ENCODE peak calls at places on chromosome 18, in six cellular contexts. One of them, this sample, is unnamed. For H3K9me3, H3K36me3 and H3K4me1, the result is how much of the 10 kb centered on the place peaks cover.

GRCh38 chr18:24763765-24764548 is 303.5 kb downstream of the HRH4 start:
- DNase-seq in uterus: peak
- DNase-seq in NT2/D1: no peak
- DNase-seq in neuronal stem cell: no peak
- DNase-seq in Karpas-422: no peak
- DNase-seq in HCT116: no peak
- DNase-seq in this sample: no peak

GRCh38 chr18:37393221-37393828 is 172.3 kb downstream of the CELF4 start:
- DNase-seq in HCT116: no peak
- DNase-seq in Karpas-422: no peak
- DNase-seq in uterus: no peak
- DNase-seq in neuronal stem cell: no peak
- DNase-seq in NT2/D1: no peak
- DNase-seq in this sample: no peak

GRCh38 chr18:22447770-22448169 is 30.1 kb upstream of the CTAGE1 start:
- DNase-seq in neuronal stem cell: no peak
- DNase-seq in NT2/D1: no peak
- DNase-seq in Karpas-422: no peak
- DNase-seq in HCT116: no peak
- DNase-seq in uterus: no peak
- DNase-seq in this sample: no peak

GRCh38 chr18:48781041-48781989 is 169.4 kb downstream of the SMAD7 start:
- DNase-seq in Karpas-422: no peak
- DNase-seq in NT2/D1: no peak
- DNase-seq in neuronal stem cell: peak
- DNase-seq in uterus: peak
- DNase-seq in HCT116: no peak
- DNase-seq in this sample: peak

GRCh38 chr18:5296706-5297320 is 1.3 kb upstream of the ZBTB14 start:
- DNase-seq in Karpas-422: peak
- DNase-seq in uterus: peak
- DNase-seq in neuronal stem cell: peak
- DNase-seq in NT2/D1: peak
- DNase-seq in HCT116: peak
- DNase-seq in this sample: peak

GRCh38 chr18:76528477-76529432 is 33.7 kb upstream of the ZNF516 start:
- DNase-seq in HCT116: no peak
- DNase-seq in uterus: peak
- DNase-seq in NT2/D1: no peak
- DNase-seq in neuronal stem cell: no peak
- DNase-seq in Karpas-422: peak
- DNase-seq in this sample: no peak

GRCh38 chr18:72541871-72542690 is 2.1 kb downstream of the CBLN2 start:
- DNase-seq in neuronal stem cell: peak
- DNase-seq in Karpas-422: no peak
- DNase-seq in NT2/D1: no peak
- DNase-seq in HCT116: no peak
- DNase-seq in uterus: no peak
- DNase-seq in this sample: no peak

GRCh38 chr18:79525556-79526467 is 130.1 kb downstream of the NFATC1 start:
- DNase-seq in Karpas-422: no peak
- DNase-seq in neuronal stem cell: no peak
- DNase-seq in uterus: peak
- DNase-seq in NT2/D1: no peak
- DNase-seq in HCT116: no peak
- DNase-seq in this sample: peak

GRCh38 chr18:8608795-8609673 is at the start of gene RAB12:
- DNase-seq in uterus: peak
- DNase-seq in HCT116: peak
- DNase-seq in neuronal stem cell: peak
- DNase-seq in Karpas-422: peak
- DNase-seq in NT2/D1: peak
- DNase-seq in this sample: peak

GRCh38 chr18:56815926-56816325 is 164.8 kb downstream of the WDR7 start:
- DNase-seq in uterus: no peak
- DNase-seq in Karpas-422: no peak
- DNase-seq in neuronal stem cell: no peak
- DNase-seq in HCT116: no peak
- DNase-seq in NT2/D1: no peak
- DNase-seq in this sample: no peak

GRCh38 chr18:48835119-48835518 is 115.6 kb downstream of the SMAD7 start:
- DNase-seq in Karpas-422: peak
- DNase-seq in neuronal stem cell: no peak
- DNase-seq in HCT116: no peak
- DNase-seq in uterus: no peak
- DNase-seq in NT2/D1: no peak
- DNase-seq in this sample: no peak

GRCh38 chr18:49168281-49168680 is 217.5 kb upstream of the SMAD7 start:
- DNase-seq in NT2/D1: no peak
- DNase-seq in uterus: no peak
- DNase-seq in Karpas-422: no peak
- DNase-seq in neuronal stem cell: no peak
- DNase-seq in HCT116: no peak
- DNase-seq in this sample: no peak

GRCh38 chr18:21449367-21450250 is 150.9 kb downstream of the ESCO1 start:
- DNase-seq in uterus: no peak
- DNase-seq in Karpas-422: no peak
- DNase-seq in neuronal stem cell: no peak
- DNase-seq in HCT116: no peak
- DNase-seq in NT2/D1: no peak
- DNase-seq in this sample: no peak

GRCh38 chr18:78482378-78482777 is 497.2 kb upstream of the SALL3 start:
- DNase-seq in HCT116: no peak
- DNase-seq in Karpas-422: no peak
- DNase-seq in uterus: no peak
- DNase-seq in NT2/D1: no peak
- DNase-seq in neuronal stem cell: no peak
- DNase-seq in this sample: no peak
- H3K9me3 ChIP-seq in HCT116: under half
- H3K9me3 ChIP-seq in Karpas-422: under half
- H3K9me3 ChIP-seq in uterus: under half
- H3K9me3 ChIP-seq in NT2/D1: under half
- H3K9me3 ChIP-seq in neuronal stem cell: under half
- H3K9me3 ChIP-seq in this sample: under half

DNA sequence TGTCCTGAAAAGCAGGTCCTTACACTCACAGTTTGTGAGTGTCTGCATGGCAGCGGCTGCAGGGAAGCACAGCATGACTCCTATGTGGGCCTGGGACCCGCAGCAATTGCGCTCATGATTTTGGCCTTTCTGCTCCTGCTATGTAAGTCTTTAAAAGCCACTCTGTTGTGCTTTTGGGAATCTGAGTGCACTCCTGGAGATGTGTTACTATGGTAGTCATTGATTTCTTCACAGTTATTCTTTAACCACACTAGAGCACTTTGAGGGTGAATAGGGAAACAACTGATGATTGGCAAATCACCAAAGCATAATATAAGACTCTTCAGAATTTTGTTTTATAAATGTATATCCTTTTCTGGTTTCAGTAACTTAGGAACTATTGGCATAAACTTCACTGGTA is 40.9 kb downstream of the DSG2 start:
- DNase-seq in neuronal stem cell: no peak
- DNase-seq in uterus: no peak
- DNase-seq in HCT116: no peak
- DNase-seq in NT2/D1: no peak
- DNase-seq in Karpas-422: no peak
- DNase-seq in this sample: no peak
- H3K36me3 ChIP-seq in neuronal stem cell: under half
- H3K36me3 ChIP-seq in uterus: under half
- H3K36me3 ChIP-seq in HCT116: half or more
- H3K36me3 ChIP-seq in NT2/D1: half or more
- H3K36me3 ChIP-seq in Karpas-422: under half
- H3K36me3 ChIP-seq in this sample: under half

DNA sequence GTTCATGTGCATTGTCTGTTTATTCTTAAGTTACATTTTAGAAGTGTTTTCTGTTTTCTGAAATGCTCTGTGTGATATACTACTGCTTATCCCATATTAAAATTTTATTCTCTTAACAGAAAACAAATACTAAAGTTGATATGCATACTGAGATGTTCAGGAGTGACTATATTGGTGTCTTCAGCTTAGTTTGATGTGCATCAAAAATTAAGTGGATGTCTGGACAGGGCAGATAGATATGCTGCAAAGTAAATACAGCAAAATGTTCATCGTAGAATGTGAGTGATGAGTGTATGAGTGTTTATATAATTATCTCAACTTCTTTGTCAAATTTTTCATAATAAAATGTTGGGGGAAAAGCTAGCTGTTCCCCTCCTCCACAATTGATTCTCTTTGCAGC is 13.2 kb downstream of the VAPA start:
- DNase-seq in Karpas-422: no peak
- DNase-seq in NT2/D1: no peak
- DNase-seq in HCT116: no peak
- DNase-seq in uterus: no peak
- DNase-seq in neuronal stem cell: no peak
- DNase-seq in this sample: no peak
- H3K4me1 ChIP-seq in Karpas-422: half or more
- H3K4me1 ChIP-seq in NT2/D1: under half
- H3K4me1 ChIP-seq in HCT116: half or more
- H3K4me1 ChIP-seq in uterus: under half
- H3K4me1 ChIP-seq in neuronal stem cell: under half
- H3K4me1 ChIP-seq in this sample: half or more

GRCh38 chr18:14104906-14105748 is 27.1 kb downstream of the ZNF519 start:
- DNase-seq in HCT116: no peak
- DNase-seq in NT2/D1: no peak
- DNase-seq in neuronal stem cell: no peak
- DNase-seq in uterus: no peak
- DNase-seq in Karpas-422: no peak
- DNase-seq in this sample: no peak
- H3K9me3 ChIP-seq in HCT116: under half
- H3K9me3 ChIP-seq in NT2/D1: half or more
- H3K9me3 ChIP-seq in neuronal stem cell: under half
- H3K9me3 ChIP-seq in uterus: under half
- H3K9me3 ChIP-seq in Karpas-422: half or more
- H3K9me3 ChIP-seq in this sample: under half

DNA sequence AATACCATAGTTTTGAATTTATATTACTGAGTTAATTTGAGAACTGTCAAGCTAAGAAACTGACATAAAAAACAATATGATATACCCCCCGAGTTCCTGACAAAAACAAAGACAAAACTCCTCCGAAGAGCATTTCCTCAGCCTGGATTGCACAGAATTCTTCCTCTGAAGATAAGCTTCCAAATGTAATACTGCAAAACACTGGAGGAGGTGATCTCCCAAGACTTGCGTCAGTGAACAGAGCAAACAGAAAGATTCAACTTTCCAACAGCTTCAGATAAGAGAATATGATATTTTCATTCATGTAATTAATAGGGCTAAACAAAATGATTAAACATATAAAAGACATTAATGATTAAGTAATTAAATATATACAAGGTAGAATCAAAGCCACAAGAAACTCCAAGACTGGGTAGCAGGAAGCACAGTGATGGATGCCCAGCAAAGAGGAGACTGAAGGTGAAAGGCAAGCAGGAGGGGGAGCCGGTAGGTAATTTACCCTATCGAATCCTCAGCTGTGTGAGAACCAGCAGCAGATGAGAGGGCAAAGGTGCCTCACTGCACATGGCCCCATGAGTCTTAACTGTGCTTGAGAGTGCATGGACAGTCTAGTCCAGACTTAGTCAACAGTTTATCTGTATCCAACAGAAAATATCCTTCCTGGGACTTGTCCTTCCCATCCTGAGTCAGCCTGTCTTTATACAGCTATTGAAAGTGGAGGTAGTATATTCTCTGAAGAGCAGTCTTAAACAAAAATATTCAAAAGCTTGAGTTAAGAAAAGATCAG is 18.3 kb upstream of the SERPINB3 start:
- DNase-seq in HCT116: no peak
- DNase-seq in neuronal stem cell: no peak
- DNase-seq in NT2/D1: no peak
- DNase-seq in Karpas-422: no peak
- DNase-seq in uterus: no peak
- DNase-seq in this sample: no peak
- H3K36me3 ChIP-seq in HCT116: under half
- H3K36me3 ChIP-seq in neuronal stem cell: under half
- H3K36me3 ChIP-seq in NT2/D1: under half
- H3K36me3 ChIP-seq in Karpas-422: under half
- H3K36me3 ChIP-seq in uterus: under half
- H3K36me3 ChIP-seq in this sample: under half

GRCh38 chr18:3814840-3815239 is 364.9 kb downstream of the TGIF1 start:
- DNase-seq in neuronal stem cell: no peak
- DNase-seq in NT2/D1: no peak
- DNase-seq in Karpas-422: no peak
- DNase-seq in uterus: no peak
- DNase-seq in HCT116: no peak
- DNase-seq in this sample: no peak

GRCh38 chr18:3804336-3804735 is 354.4 kb downstream of the TGIF1 start:
- DNase-seq in HCT116: no peak
- DNase-seq in NT2/D1: no peak
- DNase-seq in Karpas-422: no peak
- DNase-seq in neuronal stem cell: no peak
- DNase-seq in uterus: no peak
- DNase-seq in this sample: no peak

GRCh38 chr18:3806656-3807055 is 356.7 kb downstream of the TGIF1 start:
- DNase-seq in NT2/D1: no peak
- DNase-seq in HCT116: no peak
- DNase-seq in neuronal stem cell: no peak
- DNase-seq in uterus: no peak
- DNase-seq in Karpas-422: no peak
- DNase-seq in this sample: no peak

GRCh38 chr18:3810271-3810670 is 360.3 kb downstream of the TGIF1 start:
- DNase-seq in NT2/D1: no peak
- DNase-seq in HCT116: no peak
- DNase-seq in uterus: no peak
- DNase-seq in Karpas-422: no peak
- DNase-seq in neuronal stem cell: no peak
- DNase-seq in this sample: no peak

GRCh38 chr18:3808985-3809780 is 359.2 kb downstream of the TGIF1 start:
- DNase-seq in HCT116: no peak
- DNase-seq in Karpas-422: no peak
- DNase-seq in neuronal stem cell: no peak
- DNase-seq in uterus: no peak
- DNase-seq in NT2/D1: no peak
- DNase-seq in this sample: no peak
- H3K4me1 ChIP-seq in HCT116: under half
- H3K4me1 ChIP-seq in Karpas-422: under half
- H3K4me1 ChIP-seq in neuronal stem cell: under half
- H3K4me1 ChIP-seq in uterus: under half
- H3K4me1 ChIP-seq in NT2/D1: under half
- H3K4me1 ChIP-seq in this sample: under half

DNA sequence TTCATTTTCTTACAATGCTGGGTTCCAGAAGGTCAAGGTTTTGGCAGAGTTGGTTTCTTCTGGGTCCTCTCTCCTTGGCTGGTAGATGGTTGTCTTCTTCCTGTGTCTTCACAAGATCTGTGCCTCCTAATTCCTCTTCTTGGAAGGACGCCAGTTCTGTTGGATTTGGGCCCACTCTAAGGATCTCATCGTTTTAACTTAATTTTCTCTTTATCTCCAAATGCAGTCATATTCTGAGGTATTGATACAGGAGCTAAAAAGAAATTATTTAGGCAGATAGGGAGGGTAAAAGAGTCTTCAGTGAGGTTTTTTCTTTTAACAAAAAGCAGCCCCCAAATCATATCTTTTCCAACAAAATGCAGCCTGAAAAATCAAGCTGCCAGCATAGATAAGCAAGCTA is 998.4 kb downstream of the SOCS6 start:
- DNase-seq in neuronal stem cell: no peak
- DNase-seq in Karpas-422: no peak
- DNase-seq in uterus: no peak
- DNase-seq in NT2/D1: no peak
- DNase-seq in HCT116: no peak
- DNase-seq in this sample: no peak
- H3K9me3 ChIP-seq in neuronal stem cell: under half
- H3K9me3 ChIP-seq in Karpas-422: under half
- H3K9me3 ChIP-seq in uterus: under half
- H3K9me3 ChIP-seq in NT2/D1: under half
- H3K9me3 ChIP-seq in HCT116: under half
- H3K9me3 ChIP-seq in this sample: under half

GRCh38 chr18:3119401-3120323 is 100.1 kb downstream of the MYOM1 start:
- DNase-seq in Karpas-422: no peak
- DNase-seq in uterus: no peak
- DNase-seq in HCT116: no peak
- DNase-seq in neuronal stem cell: no peak
- DNase-seq in NT2/D1: no peak
- DNase-seq in this sample: no peak
- H3K36me3 ChIP-seq in Karpas-422: under half
- H3K36me3 ChIP-seq in uterus: under half
- H3K36me3 ChIP-seq in HCT116: under half
- H3K36me3 ChIP-seq in neuronal stem cell: under half
- H3K36me3 ChIP-seq in NT2/D1: under half
- H3K36me3 ChIP-seq in this sample: under half